ENCODE peak calls at places on chromosomes 1 and 21, in ten cellular contexts. J is endothelial cell; N is CD4-positive, alpha-beta T cell; E is ovary; U is coronary artery; V is cardiac fibroblast; C is AG09309; Z is astrocyte of the spinal cord; Q is nephron progenitor cell; R is lung. L is an unnamed sample.

GRCh38 chr1:34685225-34685624 is 69.6 kb upstream of the GJB5 start:
- DNase-seq in J (no peak), R (no peak), V (no peak), Z (no peak), N (no peak), C (no peak), U (no peak), Q (no peak), E (no peak), L (no peak)

GRCh38 chr1:206721454-206721853 is 36.7 kb downstream of the MAPKAPK2 start:
- DNase-seq in U (no peak), E (no peak), J (no peak), N (no peak), Z (no peak), R (no peak), V (no peak), Q (no peak), C (no peak), L (no peak)

GRCh38 chr1:226868726-226869125 is 1.7 kb upstream of the PSEN2 start:
- DNase-seq in N (no peak), Z (no peak), C (no peak), U (no peak), E (no peak), R (no peak), V (no peak), Q (no peak), J (no peak), L (no peak)

GRCh38 chr1:43619314-43619790 is 30.6 kb upstream of the KDM4A start:
- DNase-seq in V (no peak), C (no peak), R (no peak), U (no peak), Z (no peak), E (no peak), J (no peak), N (no peak), Q (no peak), L (no peak)

GRCh38 chr1:57546527-57546926 is 122.7 kb upstream of the DAB1 start:
- DNase-seq in J (no peak), Q (no peak), E (no peak), U (no peak), N (no peak), V (no peak), R (no peak), Z (no peak), C (no peak), L (no peak)

GRCh38 chr1:204130989-204131892 is 20.6 kb downstream of the ETNK2 start:
- DNase-seq in U (no peak), C (peak), R (no peak), Z (peak), V (peak), N (no peak), J (no peak), Q (no peak), E (peak), L (no peak)

GRCh38 chr1:231964955-231965354 is 338.4 kb downstream of the DISC1 start:
- DNase-seq in J (no peak), E (no peak), Q (no peak), U (no peak), N (no peak), Z (no peak), C (no peak), V (no peak), R (no peak), L (no peak)

GRCh38 chr1:50570064-50570463 is 146.8 kb upstream of the DMRTA2 start:
- DNase-seq in V (no peak), E (no peak), N (no peak), R (no peak), C (no peak), Z (peak), J (no peak), Q (no peak), U (no peak), L (no peak)

GRCh38 chr1:226443033-226443432 is 35.1 kb upstream of the PARP1 start:
- DNase-seq in U (peak), C (no peak), J (no peak), N (no peak), Q (no peak), E (no peak), R (no peak), Z (no peak), V (no peak), L (no peak)

GRCh38 chr1:67053785-67054759 is at the start of gene SLC35D1:
- DNase-seq in Z (peak), J (peak), U (peak), N (peak), Q (peak), V (peak), R (peak), C (no peak), E (peak), L (peak)

GRCh38 chr21:34986561-34987533 is 62.3 kb downstream of the RUNX1 start:
- DNase-seq in U (no peak), R (no peak), E (no peak), C (peak), Z (peak), V (peak), N (peak), Q (no peak), J (no peak), L (peak)

GRCh38 chr1:31798433-31799195 is 17.2 kb downstream of the SPOCD1 start:
- DNase-seq in V (peak), Q (no peak), C (peak), U (no peak), J (no peak), Z (peak), E (no peak), N (no peak), R (no peak), L (no peak)

GRCh38 chr1:208256556-208256955 is 12.4 kb upstream of the PLXNA2 start:
- DNase-seq in Q (no peak), R (no peak), C (no peak), N (no peak), U (peak), J (no peak), Z (no peak), V (no peak), E (no peak), L (no peak)

GRCh38 chr1:61081637-61082335 is 575 bp upstream of the NFIA start:
- DNase-seq in N (peak), U (no peak), V (peak), R (peak), E (peak), Z (peak), Q (peak), C (no peak), J (peak), L (peak)

GRCh38 chr1:76250317-76250716 is 175.8 kb downstream of the ST6GALNAC3 start:
- DNase-seq in C (no peak), V (no peak), R (no peak), N (no peak), U (no peak), Z (no peak), Q (no peak), J (no peak), E (no peak), L (no peak)

GRCh38 chr1:77509051-77509492 is 173.4 kb downstream of the ZZZ3 start:
- DNase-seq in N (no peak), Q (no peak), Z (no peak), R (no peak), U (no peak), E (no peak), C (no peak), V (no peak), J (no peak), L (no peak)

GRCh38 chr1:30148676-30149075 is 574.7 kb downstream of the MATN1 start:
- DNase-seq in E (no peak), N (no peak), Q (no peak), Z (no peak), R (no peak), V (no peak), C (no peak), U (no peak), J (no peak), L (no peak)

GRCh38 chr1:55750020-55750995 is 535.1 kb upstream of the USP24 start:
- DNase-seq in C (no peak), U (no peak), R (no peak), E (no peak), J (no peak), N (no peak), Q (peak), V (no peak), Z (no peak), L (no peak)

GRCh38 chr1:94725566-94725965 is 94.6 kb upstream of the SLC44A3 start:
- DNase-seq in Q (no peak), N (no peak), V (peak), J (no peak), U (no peak), R (no peak), C (no peak), E (no peak), Z (no peak), L (no peak)

GRCh38 chr1:33267468-33268205 is 11.3 kb downstream of the ZNF362 start:
- DNase-seq in U (no peak), C (no peak), J (no peak), V (no peak), N (no peak), E (no peak), Z (no peak), R (no peak), Q (no peak), L (no peak)

GRCh38 chr1:201481761-201482493 is 12.9 kb upstream of the PHLDA3 start:
- DNase-seq in C (no peak), U (peak), V (peak), R (peak), E (peak), Q (peak), N (peak), J (peak), Z (peak), L (peak)

GRCh38 chr1:22889213-22889827 is 83.3 kb downstream of the LACTBL1 start:
- DNase-seq in E (peak), Z (peak), R (no peak), V (peak), C (peak), Q (no peak), J (peak), U (no peak), N (no peak), L (no peak)

GRCh38 chr1:87058343-87058649 is 143.9 kb downstream of the HS2ST1 start:
- DNase-seq in C (no peak), J (no peak), Z (no peak), V (peak), E (no peak), N (no peak), R (no peak), U (no peak), Q (no peak), L (no peak)

GRCh38 chr21:42165901-42166300 is 53.0 kb upstream of the ABCG1 start:
- DNase-seq in C (no peak), N (no peak), Q (no peak), U (no peak), J (no peak), E (peak), R (no peak), V (no peak), Z (no peak), L (no peak)

GRCh38 chr1:98496246-98496995 is 165.1 kb upstream of the SNX7 start:
- DNase-seq in E (no peak), U (no peak), Z (no peak), V (peak), R (no peak), Q (no peak), N (no peak), C (no peak), J (no peak), L (no peak)

GRCh38 chr1:6460349-6461236 is 5.4 kb downstream of the TNFRSF25 start:
- DNase-seq in C (no peak), Q (no peak), Z (no peak), R (no peak), J (no peak), N (peak), V (no peak), E (no peak), U (no peak), L (no peak)

GRCh38 chr1:185720633-185721272 is 13.4 kb upstream of the HMCN1 start:
- DNase-seq in J (no peak), Z (peak), E (no peak), U (no peak), Q (no peak), V (peak), C (peak), R (no peak), N (no peak), L (no peak)

GRCh38 chr1:40980453-40981121 is 1.1 kb downstream of the CTPS1 start:
- DNase-seq in U (no peak), C (no peak), Q (no peak), N (no peak), Z (peak), V (peak), E (no peak), J (no peak), R (no peak), L (no peak)

GRCh38 chr1:68751723-68752122 is 254.8 kb upstream of the DEPDC1 start:
- DNase-seq in Z (no peak), N (no peak), U (no peak), E (no peak), V (no peak), J (no peak), R (no peak), C (no peak), Q (no peak), L (no peak)
- TF ChIP-seq CTCF in Z (peak), N (no peak), U (no peak), E (no peak), V (no peak), J (no peak), R (no peak), C (no peak), Q (no peak), L (no peak)

GRCh38 chr1:150012611-150013010 is 2.1 kb upstream of the OTUD7B start:
- DNase-seq in Z (peak), C (no peak), Q (no peak), V (no peak), N (no peak), E (no peak), U (no peak), R (no peak), J (no peak), L (no peak)

GRCh38 chr1:150008699-150009098 is 1.8 kb downstream of the OTUD7B start:
- DNase-seq in J (no peak), U (no peak), Q (no peak), Z (no peak), E (no peak), C (no peak), N (no peak), R (no peak), V (no peak), L (no peak)

GRCh38 chr1:150006881-150007401 is 3.6 kb downstream of the OTUD7B start:
- DNase-seq in C (no peak), Z (peak), E (no peak), U (no peak), R (no peak), J (no peak), Q (no peak), N (no peak), V (peak), L (no peak)

GRCh38 chr1:150009604-150010387 is 730 bp downstream of the OTUD7B start:
- DNase-seq in J (peak), Q (peak), E (peak), Z (peak), N (peak), R (peak), C (peak), U (peak), V (peak), L (no peak)

GRCh38 chr1:150010388-150011115 is at the start of gene OTUD7B:
- DNase-seq in J (peak), Z (peak), R (peak), C (peak), Q (peak), E (peak), V (peak), U (peak), N (peak), L (peak)
- TF ChIP-seq CTCF in J (no peak), Z (no peak), R (no peak), C (no peak), Q (no peak), E (no peak), V (no peak), U (no peak), N (no peak), L (no peak)

GRCh38 chr1:119896303-119896702 is at the start of gene ADAM30:
- DNase-seq in J (no peak), V (no peak), Z (no peak), R (no peak), Q (no peak), U (no peak), C (no peak), N (no peak), E (no peak), L (no peak)
- TF ChIP-seq CTCF in J (peak), V (peak), Z (peak), R (no peak), Q (no peak), U (no peak), C (peak), N (no peak), E (no peak), L (no peak)

GRCh38 chr1:3402258-3403010 is 52.0 kb upstream of the ARHGEF16 start:
- DNase-seq in V (no peak), N (no peak), J (no peak), U (no peak), C (peak), R (no peak), E (no peak), Q (no peak), Z (peak), L (no peak)

GRCh38 chr1:3404301-3404700 is 50.2 kb upstream of the ARHGEF16 start:
- DNase-seq in U (no peak), V (no peak), Q (no peak), E (no peak), C (no peak), Z (no peak), R (no peak), N (no peak), J (no peak), L (no peak)

GRCh38 chr1:3404801-3405200 is 49.7 kb upstream of the ARHGEF16 start:
- DNase-seq in V (no peak), R (no peak), Z (no peak), N (no peak), Q (no peak), U (no peak), C (no peak), E (no peak), J (no peak), L (no peak)

GRCh38 chr1:3403011-3403345 is 51.5 kb upstream of the ARHGEF16 start:
- DNase-seq in Q (no peak), J (no peak), U (no peak), C (no peak), Z (no peak), V (no peak), E (no peak), R (no peak), N (no peak), L (no peak)

GRCh38 chr1:3403388-3404179 is 50.9 kb upstream of the ARHGEF16 start:
- DNase-seq in Z (no peak), Q (peak), E (no peak), J (peak), R (no peak), N (no peak), U (no peak), C (no peak), V (no peak), L (no peak)
- TF ChIP-seq CTCF in Z (peak), Q (peak), E (no peak), J (peak), R (no peak), N (no peak), U (no peak), C (peak), V (peak), L (no peak)

GRCh38 chr1:230072866-230073265 is 5.8 kb downstream of the GALNT2 start:
- DNase-seq in Z (no peak), N (no peak), E (no peak), C (no peak), R (no peak), J (no peak), V (no peak), Q (no peak), U (no peak), L (no peak)

GRCh38 chr1:230072296-230072695 is 5.3 kb downstream of the GALNT2 start:
- DNase-seq in V (no peak), R (no peak), C (no peak), J (no peak), N (no peak), U (no peak), E (no peak), Z (no peak), Q (no peak), L (no peak)

GRCh38 chr1:230073371-230074035 is 6.5 kb downstream of the GALNT2 start:
- DNase-seq in J (no peak), Q (no peak), N (no peak), E (no peak), Z (peak), C (no peak), V (peak), U (no peak), R (no peak), L (no peak)

GRCh38 chr1:230074762-230075161 is 7.7 kb downstream of the GALNT2 start:
- DNase-seq in R (no peak), C (no peak), E (no peak), Q (no peak), Z (no peak), N (no peak), J (no peak), V (no peak), U (no peak), L (no peak)

DNA sequence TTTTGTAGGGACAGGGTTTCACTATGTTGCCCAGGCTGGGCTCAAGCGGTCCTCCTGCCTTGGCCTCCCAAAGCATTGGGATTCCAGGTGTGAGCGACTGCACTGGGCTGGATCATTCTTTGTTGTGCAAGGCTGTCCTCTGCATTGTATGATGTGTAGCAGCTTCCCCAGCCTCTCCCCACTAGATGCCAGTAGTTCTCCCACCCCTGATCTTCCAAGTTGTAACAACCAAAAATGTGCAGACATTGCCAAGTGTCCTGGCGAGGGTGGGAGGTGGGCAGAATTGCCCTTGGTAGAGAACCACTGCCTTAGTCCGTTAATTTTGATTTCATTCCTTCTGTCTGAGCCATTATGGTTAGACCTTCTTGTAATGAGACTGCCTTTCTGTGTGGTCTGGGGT is 7.2 kb downstream of the GALNT2 start:
- DNase-seq in N (no peak), Q (no peak), C (no peak), E (no peak), Z (no peak), V (no peak), R (no peak), J (no peak), U (no peak), L (no peak)
- TF ChIP-seq CTCF in N (no peak), Q (no peak), C (peak), E (no peak), Z (no peak), V (no peak), R (no peak), J (no peak), U (no peak), L (no peak)

L was measured in activated B cell treated with CpG ODN at 0.5 μM for 24 hours.